ENCODE peak calls at places on chromosomes 6 and 20, in nine cellular contexts. V is substantia nigra; Z is pancreas; M is tibial artery; Q is natural killer cell; A is mesenteric fat pad; I is stimulated activated CD4-positive, alpha-beta T cell treated with anti-CD3 and anti-CD28 coated beads, Interleukin-12 subunit alpha, Interleukin-12 subunit beta, amount 100 ng/mL, for 48 hours; K is NCI-H2081 treated with DMSO at 0.1 percent for 48 hours; N is body of pancreas. P is an unnamed sample.

GRCh38 chr20:19750207-19750606 is 7.9 kb upstream of the RIN2 start:
- DNase-seq in A (no peak), Z (no peak), K (no peak), Q (no peak), V (no peak), M (no peak), N (no peak), I (no peak), P (no peak)

GRCh38 chr6:2387445-2387844 is 142.0 kb upstream of the GMDS start:
- DNase-seq in A (no peak), Q (no peak), Z (no peak), N (no peak), V (no peak), K (no peak), I (peak), M (no peak), P (no peak)

GRCh38 chr6:13383280-13384163 is 55.2 kb upstream of the TBC1D7 start:
- DNase-seq in Q (peak), Z (peak), V (no peak), I (no peak), K (no peak), M (no peak), N (no peak), A (peak), P (no peak)

GRCh38 chr6:142816024-142816423 is 129.0 kb downstream of the HIVEP2 start:
- DNase-seq in N (no peak), Q (no peak), A (no peak), M (no peak), I (no peak), Z (no peak), V (no peak), K (no peak), P (no peak)

GRCh38 chr6:153771577-153771976 is 267.5 kb upstream of the OPRM1 start:
- DNase-seq in A (no peak), V (no peak), Q (no peak), N (no peak), Z (no peak), K (no peak), I (no peak), M (no peak), P (no peak)

GRCh38 chr6:37546141-37546871 is 46.6 kb upstream of the CCDC167 start:
- DNase-seq in V (no peak), I (no peak), M (no peak), A (no peak), K (no peak), Q (no peak), N (no peak), Z (no peak), P (no peak)

GRCh38 chr20:50559149-50559548 is 49.0 kb downstream of the PTPN1 start:
- DNase-seq in Z (no peak), Q (no peak), V (no peak), N (no peak), M (no peak), I (no peak), A (no peak), K (no peak), P (no peak)

GRCh38 chr20:6835609-6836008 is 68.1 kb downstream of the BMP2 start:
- DNase-seq in Q (no peak), Z (no peak), V (no peak), A (no peak), N (no peak), M (no peak), I (no peak), K (no peak), P (no peak)

GRCh38 chr6:16596890-16597331 is 164.3 kb downstream of the ATXN1 start:
- DNase-seq in K (no peak), A (no peak), M (no peak), V (no peak), Z (no peak), N (no peak), Q (no peak), I (no peak), P (no peak)

GRCh38 chr20:25088267-25088666 is 6.3 kb upstream of the VSX1 start:
- DNase-seq in Q (no peak), V (no peak), A (no peak), I (no peak), M (no peak), Z (no peak), N (no peak), K (no peak), P (no peak)

GRCh38 chr6:168956884-168957730 is 296.5 kb downstream of the THBS2 start:
- DNase-seq in K (no peak), N (peak), A (no peak), M (peak), Z (peak), I (no peak), V (peak), Q (peak), P (peak)

GRCh38 chr6:152723398-152723797 is 25.7 kb downstream of the MYCT1 start:
- DNase-seq in N (no peak), Z (no peak), M (no peak), K (no peak), V (no peak), Q (no peak), A (no peak), I (no peak), P (peak)

GRCh38 chr6:161496941-161497340 is 223.1 kb upstream of the AGPAT4 start:
- DNase-seq in A (no peak), Q (no peak), M (no peak), I (no peak), Z (no peak), N (no peak), K (no peak), V (no peak), P (no peak)

GRCh38 chr20:19565721-19566120 is 192.3 kb upstream of the RIN2 start:
- DNase-seq in K (no peak), I (no peak), V (no peak), M (no peak), N (no peak), Q (no peak), Z (no peak), A (no peak), P (peak)

GRCh38 chr20:15643713-15644112 is 929.5 kb downstream of the KIF16B start:
- DNase-seq in Z (no peak), V (no peak), Q (no peak), I (no peak), A (no peak), M (no peak), N (no peak), K (no peak), P (no peak)

GRCh38 chr20:57025666-57026065 is 240.8 kb downstream of the BMP7 start:
- DNase-seq in V (no peak), M (no peak), Z (no peak), K (no peak), N (no peak), A (no peak), I (no peak), Q (no peak), P (no peak)

GRCh38 chr20:50415516-50416268 is 94.5 kb upstream of the PTPN1 start:
- DNase-seq in I (no peak), Z (peak), N (peak), M (peak), V (peak), Q (no peak), K (no peak), A (peak), P (no peak)

P was measured in HS-5.